ENCODE peak calls at places on chromosomes 16 and 17, in four cellular contexts. One of them, this sample, is unnamed.

GRCh38 chr17:75454193-75454592 is 2.2 kb upstream of the TMEM94 start:
- DNase-seq in GM04503: no peak
- DNase-seq in heart right ventricle: no peak
- DNase-seq in fibroblast of villous mesenchyme: no peak
- DNase-seq in this sample: no peak

GRCh38 chr16:56198755-56199114 is 7.4 kb downstream of the GNAO1 start:
- DNase-seq in GM04503: no peak
- DNase-seq in heart right ventricle: no peak
- DNase-seq in fibroblast of villous mesenchyme: no peak
- DNase-seq in this sample: no peak

GRCh38 chr17:81868674-81869220 is 2.4 kb downstream of the ARHGDIA start:
- DNase-seq in GM04503: no peak
- DNase-seq in heart right ventricle: peak
- DNase-seq in fibroblast of villous mesenchyme: peak
- DNase-seq in this sample: peak

GRCh38 chr16:88815901-88816589 is 4.3 kb upstream of the APRT start:
- DNase-seq in GM04503: no peak
- DNase-seq in heart right ventricle: no peak
- DNase-seq in fibroblast of villous mesenchyme: no peak
- DNase-seq in this sample: no peak

GRCh38 chr17:42192189-42193126 is 1.8 kb downstream of the GHDC start:
- DNase-seq in GM04503: no peak
- DNase-seq in heart right ventricle: no peak
- DNase-seq in fibroblast of villous mesenchyme: no peak
- DNase-seq in this sample: no peak

GRCh38 chr16:727291-727977 is 528 bp downstream of the HAGHL start:
- DNase-seq in GM04503: no peak
- DNase-seq in heart right ventricle: no peak
- DNase-seq in fibroblast of villous mesenchyme: no peak
- DNase-seq in this sample: no peak

GRCh38 chr17:46765491-46765890 is 53.0 kb downstream of the WNT3 start:
- DNase-seq in GM04503: no peak
- DNase-seq in heart right ventricle: no peak
- DNase-seq in fibroblast of villous mesenchyme: no peak
- DNase-seq in this sample: no peak

GRCh38 chr17:77184474-77184873 is 43.7 kb downstream of the SEC14L1 start:
- DNase-seq in GM04503: peak
- DNase-seq in heart right ventricle: no peak
- DNase-seq in fibroblast of villous mesenchyme: no peak
- DNase-seq in this sample: peak

GRCh38 chr16:5215911-5216310 is 118.3 kb upstream of the EEF2KMT start:
- DNase-seq in GM04503: no peak
- DNase-seq in heart right ventricle: no peak
- DNase-seq in fibroblast of villous mesenchyme: no peak
- DNase-seq in this sample: no peak

GRCh38 chr17:46141645-46142044 is 51.6 kb downstream of the KANSL1 start:
- DNase-seq in GM04503: no peak
- DNase-seq in heart right ventricle: no peak
- DNase-seq in fibroblast of villous mesenchyme: no peak
- DNase-seq in this sample: no peak

GRCh38 chr16:27363797-27364196 is 38.2 kb upstream of the IL21R start:
- DNase-seq in GM04503: no peak
- DNase-seq in heart right ventricle: no peak
- DNase-seq in fibroblast of villous mesenchyme: no peak
- DNase-seq in this sample: no peak

GRCh38 chr17:75514299-75515228 is 773 bp downstream of the CASKIN2 start:
- DNase-seq in GM04503: no peak
- DNase-seq in heart right ventricle: no peak
- DNase-seq in fibroblast of villous mesenchyme: peak
- DNase-seq in this sample: no peak

GRCh38 chr16:67723151-67723915 is 4.2 kb upstream of the GFOD2 start:
- DNase-seq in GM04503: peak
- DNase-seq in heart right ventricle: no peak
- DNase-seq in fibroblast of villous mesenchyme: peak
- DNase-seq in this sample: peak

GRCh38 chr16:4323071-4323844 is 7.4 kb downstream of the GLIS2 start:
- DNase-seq in GM04503: no peak
- DNase-seq in heart right ventricle: no peak
- DNase-seq in fibroblast of villous mesenchyme: no peak
- DNase-seq in this sample: no peak

GRCh38 chr16:50399411-50399810 is 30.6 kb upstream of the BRD7 start:
- DNase-seq in GM04503: no peak
- DNase-seq in heart right ventricle: no peak
- DNase-seq in fibroblast of villous mesenchyme: no peak
- DNase-seq in this sample: no peak

GRCh38 chr17:909642-910323 is 69.8 kb downstream of the NXN start:
- DNase-seq in GM04503: no peak
- DNase-seq in heart right ventricle: no peak
- DNase-seq in fibroblast of villous mesenchyme: peak
- DNase-seq in this sample: peak

GRCh38 chr17:4375039-4375748 is 8.7 kb upstream of the UBE2G1 start:
- DNase-seq in GM04503: no peak
- DNase-seq in heart right ventricle: no peak
- DNase-seq in fibroblast of villous mesenchyme: no peak
- DNase-seq in this sample: no peak

GRCh38 chr16:84161011-84161410 is 15.9 kb downstream of the DNAAF1 start:
- DNase-seq in GM04503: no peak
- DNase-seq in heart right ventricle: no peak
- DNase-seq in fibroblast of villous mesenchyme: no peak
- DNase-seq in this sample: no peak

GRCh38 chr17:77323413-77324171 is 182.8 kb downstream of the SEC14L1 start:
- DNase-seq in GM04503: peak
- DNase-seq in heart right ventricle: no peak
- DNase-seq in fibroblast of villous mesenchyme: peak
- DNase-seq in this sample: peak

GRCh38 chr16:81940781-81941560 is 70.3 kb downstream of the SDR42E1 start:
- DNase-seq in GM04503: peak
- DNase-seq in heart right ventricle: no peak
- DNase-seq in fibroblast of villous mesenchyme: peak
- DNase-seq in this sample: peak

GRCh38 chr17:27477971-27478684 is 21.9 kb downstream of the KSR1 start:
- DNase-seq in GM04503: no peak
- DNase-seq in heart right ventricle: no peak
- DNase-seq in fibroblast of villous mesenchyme: no peak
- DNase-seq in this sample: no peak

GRCh38 chr17:42475121-42475520 is 16.4 kb downstream of the ATP6V0A1 start:
- DNase-seq in GM04503: no peak
- DNase-seq in heart right ventricle: no peak
- DNase-seq in fibroblast of villous mesenchyme: no peak
- DNase-seq in this sample: no peak

GRCh38 chr17:62802531-62803205 is 5.4 kb downstream of the MARCHF10 start:
- DNase-seq in GM04503: no peak
- DNase-seq in heart right ventricle: no peak
- DNase-seq in fibroblast of villous mesenchyme: no peak
- DNase-seq in this sample: no peak

GRCh38 chr16:25291580-25291979 is 33.9 kb upstream of the ZKSCAN2 start:
- DNase-seq in GM04503: no peak
- DNase-seq in heart right ventricle: no peak
- DNase-seq in fibroblast of villous mesenchyme: no peak
- DNase-seq in this sample: no peak

GRCh38 chr16:84471966-84472365 is 32.5 kb downstream of the MEAK7 start:
- DNase-seq in GM04503: no peak
- DNase-seq in heart right ventricle: no peak
- DNase-seq in fibroblast of villous mesenchyme: no peak
- DNase-seq in this sample: no peak

GRCh38 chr17:10612957-10613744 is 44.0 kb downstream of the MYH3 start:
- DNase-seq in GM04503: peak
- DNase-seq in heart right ventricle: no peak
- DNase-seq in fibroblast of villous mesenchyme: peak
- DNase-seq in this sample: peak

GRCh38 chr17:18261146-18261515 is 669 bp downstream of the MIEF2 start:
- DNase-seq in GM04503: no peak
- DNase-seq in heart right ventricle: peak
- DNase-seq in fibroblast of villous mesenchyme: peak
- DNase-seq in this sample: peak

GRCh38 chr16:23491490-23492391 is 18.6 kb downstream of the GGA2 start:
- DNase-seq in GM04503: no peak
- DNase-seq in heart right ventricle: no peak
- DNase-seq in fibroblast of villous mesenchyme: no peak
- DNase-seq in this sample: peak

GRCh38 chr16:27769561-27770222 is 219.7 kb downstream of the KATNIP start:
- DNase-seq in GM04503: no peak
- DNase-seq in heart right ventricle: no peak
- DNase-seq in fibroblast of villous mesenchyme: no peak
- DNase-seq in this sample: peak

GRCh38 chr16:89300976-89301360 is 83.5 kb downstream of the ZNF778 start:
- DNase-seq in GM04503: no peak
- DNase-seq in heart right ventricle: no peak
- DNase-seq in fibroblast of villous mesenchyme: peak
- DNase-seq in this sample: no peak

GRCh38 chr16:85246473-85246872 is 134.2 kb upstream of the CIBAR2 start:
- DNase-seq in GM04503: no peak
- DNase-seq in heart right ventricle: no peak
- DNase-seq in fibroblast of villous mesenchyme: no peak
- DNase-seq in this sample: no peak

GRCh38 chr17:61330174-61331150 is 69.2 kb upstream of the TBX2 start:
- DNase-seq in GM04503: no peak
- DNase-seq in heart right ventricle: no peak
- DNase-seq in fibroblast of villous mesenchyme: no peak
- DNase-seq in this sample: no peak

This sample was measured in choroid plexus epithelial cell.